ENCODE peak calls at places on chromosomes 3 and 15, in six cellular contexts. One of them, this sample, is unnamed.

GRCh38 chr3:161266731-161267150 is 45.6 kb downstream of the NMD3 start:
- DNase-seq in H1: no peak
- DNase-seq in WTC11: no peak
- DNase-seq in HepG2: peak
- DNase-seq in K562: no peak
- DNase-seq in GM12878: no peak
- DNase-seq in this sample: no peak

GRCh38 chr3:130111185-130111864 is 29.7 kb downstream of the ALG1L2 start:
- DNase-seq in H1: peak
- DNase-seq in WTC11: peak
- DNase-seq in HepG2: peak
- DNase-seq in K562: peak
- DNase-seq in GM12878: peak
- DNase-seq in this sample: peak

GRCh38 chr15:93040288-93041158 is 48.5 kb downstream of the RGMA start:
- DNase-seq in H1: no peak
- DNase-seq in WTC11: peak
- DNase-seq in HepG2: no peak
- DNase-seq in K562: no peak
- DNase-seq in GM12878: no peak
- DNase-seq in this sample: no peak

GRCh38 chr3:132629928-132630327 is 29.7 kb downstream of the ACAD11 start:
- DNase-seq in H1: no peak
- DNase-seq in WTC11: no peak
- DNase-seq in HepG2: no peak
- DNase-seq in K562: no peak
- DNase-seq in GM12878: no peak
- DNase-seq in this sample: no peak

GRCh38 chr3:43727930-43728329 is 37.2 kb downstream of the ABHD5 start:
- DNase-seq in H1: no peak
- DNase-seq in WTC11: no peak
- DNase-seq in HepG2: no peak
- DNase-seq in K562: no peak
- DNase-seq in GM12878: no peak
- DNase-seq in this sample: no peak

GRCh38 chr3:146117406-146118285 is 43.3 kb downstream of the PLOD2 start:
- DNase-seq in H1: no peak
- DNase-seq in WTC11: no peak
- DNase-seq in HepG2: no peak
- DNase-seq in K562: no peak
- DNase-seq in GM12878: no peak
- DNase-seq in this sample: no peak

GRCh38 chr3:185770071-185770470 is 54.8 kb downstream of the IGF2BP2 start:
- DNase-seq in H1: no peak
- DNase-seq in WTC11: no peak
- DNase-seq in HepG2: no peak
- DNase-seq in K562: no peak
- DNase-seq in GM12878: no peak
- DNase-seq in this sample: no peak

GRCh38 chr3:180630360-180630759 is 28.4 kb downstream of the TTC14 start:
- DNase-seq in H1: no peak
- DNase-seq in WTC11: no peak
- DNase-seq in HepG2: no peak
- DNase-seq in K562: no peak
- DNase-seq in GM12878: no peak
- DNase-seq in this sample: no peak

GRCh38 chr3:138082992-138083386 is 32.4 kb downstream of the DZIP1L start:
- DNase-seq in H1: no peak
- DNase-seq in WTC11: no peak
- DNase-seq in HepG2: no peak
- DNase-seq in K562: no peak
- DNase-seq in GM12878: no peak
- DNase-seq in this sample: no peak

GRCh38 chr15:90063733-90064247 is 38.5 kb downstream of the IDH2 start:
- DNase-seq in H1: no peak
- DNase-seq in WTC11: no peak
- DNase-seq in HepG2: no peak
- DNase-seq in K562: peak
- DNase-seq in GM12878: no peak
- DNase-seq in this sample: no peak

GRCh38 chr3:126416943-126417342 is 22.2 kb downstream of the CFAP100 start:
- DNase-seq in H1: no peak
- DNase-seq in WTC11: no peak
- DNase-seq in HepG2: no peak
- DNase-seq in K562: no peak
- DNase-seq in GM12878: no peak
- DNase-seq in this sample: no peak

GRCh38 chr3:13264468-13264795 is 155.7 kb downstream of the NUP210 start:
- DNase-seq in H1: no peak
- DNase-seq in WTC11: no peak
- DNase-seq in HepG2: no peak
- DNase-seq in K562: no peak
- DNase-seq in GM12878: no peak
- DNase-seq in this sample: no peak

GRCh38 chr15:70430029-70430428 is 332.3 kb upstream of the TLE3 start:
- DNase-seq in H1: no peak
- DNase-seq in WTC11: no peak
- DNase-seq in HepG2: no peak
- DNase-seq in K562: no peak
- DNase-seq in GM12878: no peak
- DNase-seq in this sample: no peak

GRCh38 chr15:92074646-92075045 is 221.1 kb downstream of the SLCO3A1 start:
- DNase-seq in H1: no peak
- DNase-seq in WTC11: no peak
- DNase-seq in HepG2: no peak
- DNase-seq in K562: no peak
- DNase-seq in GM12878: no peak
- DNase-seq in this sample: no peak

GRCh38 chr15:49987198-49987785 is 131.7 kb downstream of the ATP8B4 start:
- DNase-seq in H1: no peak
- DNase-seq in WTC11: no peak
- DNase-seq in HepG2: no peak
- DNase-seq in K562: no peak
- DNase-seq in GM12878: no peak
- DNase-seq in this sample: no peak

GRCh38 chr15:49282366-49282765 is 112.3 kb downstream of the GALK2 start:
- DNase-seq in H1: no peak
- DNase-seq in WTC11: no peak
- DNase-seq in HepG2: no peak
- DNase-seq in K562: no peak
- DNase-seq in GM12878: no peak
- DNase-seq in this sample: no peak

GRCh38 chr3:186268616-186269448 is 93.2 kb downstream of the DGKG start:
- DNase-seq in H1: no peak
- DNase-seq in WTC11: peak
- DNase-seq in HepG2: peak
- DNase-seq in K562: peak
- DNase-seq in GM12878: no peak
- DNase-seq in this sample: peak

GRCh38 chr15:68930268-68931022 is at the start of gene SPESP1:
- DNase-seq in H1: no peak
- DNase-seq in WTC11: no peak
- DNase-seq in HepG2: no peak
- DNase-seq in K562: no peak
- DNase-seq in GM12878: no peak
- DNase-seq in this sample: peak

GRCh38 chr3:193572426-193572908 is 17.8 kb upstream of the ATP13A4 start:
- DNase-seq in H1: no peak
- DNase-seq in WTC11: peak
- DNase-seq in HepG2: peak
- DNase-seq in K562: peak
- DNase-seq in GM12878: no peak
- DNase-seq in this sample: peak

GRCh38 chr3:87267953-87268645 is 8.3 kb downstream of the POU1F1 start:
- DNase-seq in H1: no peak
- DNase-seq in WTC11: no peak
- DNase-seq in HepG2: no peak
- DNase-seq in K562: no peak
- DNase-seq in GM12878: no peak
- DNase-seq in this sample: no peak

GRCh38 chr15:36950371-36950770 is 150.0 kb downstream of the MEIS2 start:
- DNase-seq in H1: no peak
- DNase-seq in WTC11: no peak
- DNase-seq in HepG2: no peak
- DNase-seq in K562: no peak
- DNase-seq in GM12878: no peak
- DNase-seq in this sample: no peak

GRCh38 chr15:98067339-98067738 is 106.8 kb downstream of the ARRDC4 start:
- DNase-seq in H1: no peak
- DNase-seq in WTC11: no peak
- DNase-seq in HepG2: no peak
- DNase-seq in K562: no peak
- DNase-seq in GM12878: no peak
- DNase-seq in this sample: no peak

GRCh38 chr15:36478561-36478960 is 100.9 kb upstream of the CDIN1 start:
- DNase-seq in H1: no peak
- DNase-seq in WTC11: no peak
- DNase-seq in HepG2: no peak
- DNase-seq in K562: no peak
- DNase-seq in GM12878: no peak
- DNase-seq in this sample: no peak

GRCh38 chr3:55664387-55664786 is 177.3 kb upstream of the WNT5A start:
- DNase-seq in H1: no peak
- DNase-seq in WTC11: no peak
- DNase-seq in HepG2: no peak
- DNase-seq in K562: no peak
- DNase-seq in GM12878: no peak
- DNase-seq in this sample: peak

GRCh38 chr15:28112101-28112760 is 13.1 kb upstream of the OCA2 start:
- DNase-seq in H1: no peak
- DNase-seq in WTC11: no peak
- DNase-seq in HepG2: no peak
- DNase-seq in K562: no peak
- DNase-seq in GM12878: no peak
- DNase-seq in this sample: no peak

GRCh38 chr3:115784739-115785571 is 161.6 kb downstream of the GAP43 start:
- DNase-seq in H1: no peak
- DNase-seq in WTC11: no peak
- DNase-seq in HepG2: no peak
- DNase-seq in K562: no peak
- DNase-seq in GM12878: no peak
- DNase-seq in this sample: no peak
- TF ChIP-seq CREB1 in H1: no peak
- TF ChIP-seq CREB1 in WTC11: no peak
- TF ChIP-seq CREB1 in HepG2: no peak
- TF ChIP-seq CREB1 in K562: no peak
- TF ChIP-seq CREB1 in GM12878: no peak
- TF ChIP-seq CREB1 in this sample: no peak

GRCh38 chr3:121508384-121508783 is 37.4 kb downstream of the POLQ start:
- DNase-seq in H1: no peak
- DNase-seq in WTC11: no peak
- DNase-seq in HepG2: no peak
- DNase-seq in K562: no peak
- DNase-seq in GM12878: no peak
- DNase-seq in this sample: no peak
- TF ChIP-seq CREB1 in H1: no peak
- TF ChIP-seq CREB1 in WTC11: no peak
- TF ChIP-seq CREB1 in HepG2: no peak
- TF ChIP-seq CREB1 in K562: no peak
- TF ChIP-seq CREB1 in GM12878: no peak
- TF ChIP-seq CREB1 in this sample: no peak

DNA sequence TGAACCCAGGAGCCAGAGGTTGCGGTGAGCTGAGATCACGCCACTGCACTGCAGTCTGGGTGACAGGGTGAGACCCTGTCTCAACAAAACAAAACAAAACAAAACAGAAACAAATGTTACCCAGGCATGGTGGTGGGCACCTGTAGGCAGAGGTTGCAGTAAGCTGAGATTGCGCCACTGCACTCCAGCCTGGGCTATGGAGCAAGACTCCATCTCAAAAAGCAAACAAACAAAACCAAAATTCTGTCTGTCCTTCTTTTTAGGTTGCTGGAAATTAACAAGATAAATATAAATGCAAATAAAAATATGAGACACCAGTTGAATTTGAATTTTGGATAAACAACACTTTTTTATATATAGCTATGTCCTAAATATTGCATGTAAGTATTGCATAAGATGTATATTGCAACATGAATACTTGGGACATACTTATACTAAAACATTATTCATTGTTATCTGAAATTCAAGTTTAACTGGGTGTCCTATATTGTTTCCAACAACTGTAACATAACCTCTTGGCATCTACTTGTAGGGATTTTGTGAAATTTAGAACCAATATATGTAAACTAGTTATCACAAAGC is 4.7 kb upstream of the CEP97 start:
- DNase-seq in H1: no peak
- DNase-seq in WTC11: no peak
- DNase-seq in HepG2: no peak
- DNase-seq in K562: no peak
- DNase-seq in GM12878: no peak
- DNase-seq in this sample: no peak
- TF ChIP-seq CREB1 in H1: no peak
- TF ChIP-seq CREB1 in WTC11: no peak
- TF ChIP-seq CREB1 in HepG2: no peak
- TF ChIP-seq CREB1 in K562: no peak
- TF ChIP-seq CREB1 in GM12878: no peak
- TF ChIP-seq CREB1 in this sample: no peak

DNA sequence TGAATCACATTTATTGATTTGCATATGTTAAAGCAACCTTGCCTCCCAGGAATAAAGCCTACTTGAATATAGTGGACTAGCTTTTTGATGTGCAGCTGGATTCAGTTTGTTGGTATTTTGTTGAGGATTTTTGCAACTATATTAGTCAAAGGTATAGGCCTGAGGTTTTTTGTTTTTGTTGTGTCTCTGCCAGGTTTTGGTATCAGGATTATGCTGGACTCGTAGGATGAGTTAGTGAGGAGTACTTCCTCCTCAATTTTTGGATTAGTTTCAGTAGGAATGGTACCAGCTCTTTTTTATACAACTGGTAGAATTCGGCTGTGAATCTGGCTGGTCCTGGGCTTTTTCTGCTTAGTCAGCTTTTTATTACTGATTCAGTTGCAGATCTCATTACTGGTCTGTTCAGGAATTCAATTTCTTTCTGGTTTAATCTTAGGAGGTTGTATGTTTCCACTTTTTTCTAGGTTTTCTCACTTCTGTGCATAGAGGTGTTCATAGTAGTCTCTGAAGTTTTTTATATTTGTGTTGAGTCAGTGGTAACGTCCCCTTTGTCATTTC is 209.7 kb upstream of the RBMS3 start:
- DNase-seq in H1: no peak
- DNase-seq in WTC11: no peak
- DNase-seq in HepG2: no peak
- DNase-seq in K562: no peak
- DNase-seq in GM12878: no peak
- DNase-seq in this sample: no peak
- TF ChIP-seq CREB1 in H1: no peak
- TF ChIP-seq CREB1 in WTC11: no peak
- TF ChIP-seq CREB1 in HepG2: no peak
- TF ChIP-seq CREB1 in K562: no peak
- TF ChIP-seq CREB1 in GM12878: no peak
- TF ChIP-seq CREB1 in this sample: no peak

GRCh38 chr3:73498764-73499622 is 125.7 kb downstream of the PDZRN3 start:
- DNase-seq in H1: no peak
- DNase-seq in WTC11: no peak
- DNase-seq in HepG2: no peak
- DNase-seq in K562: no peak
- DNase-seq in GM12878: no peak
- DNase-seq in this sample: no peak
- TF ChIP-seq CREB1 in H1: no peak
- TF ChIP-seq CREB1 in WTC11: no peak
- TF ChIP-seq CREB1 in HepG2: no peak
- TF ChIP-seq CREB1 in K562: no peak
- TF ChIP-seq CREB1 in GM12878: no peak
- TF ChIP-seq CREB1 in this sample: no peak

This sample was measured in GM23338.